ENCODE peak calls at places on chromosomes 5 and 9, in eight cellular contexts. One of them, this sample, is unnamed.

GRCh38 chr5:154652746-154653417 is 102.3 kb upstream of the LARP1 start:
- DNase-seq in HCT116: no peak
- DNase-seq in fibroblast of lung: no peak
- DNase-seq in mammary epithelial cell: no peak
- DNase-seq in mesenchymal stem cell: peak; percentile 24
- DNase-seq in H9: no peak
- DNase-seq in GM23248: peak; percentile 31
- DNase-seq in GM23338: peak; percentile 19
- DNase-seq in this sample: no peak

GRCh38 chr5:181261320-181262085 is 560 bp upstream of the TRIM52 start:
- DNase-seq in mammary epithelial cell: peak; percentile 64
- DNase-seq in mesenchymal stem cell: peak; percentile 83
- DNase-seq in HCT116: peak; percentile 48
- DNase-seq in H9: peak; percentile 70
- DNase-seq in fibroblast of lung: peak; percentile 69
- DNase-seq in GM23338: peak; percentile 81
- DNase-seq in GM23248: peak; percentile 87
- DNase-seq in this sample: peak; percentile 94

GRCh38 chr5:15249152-15249551 is 250.8 kb upstream of the FBXL7 start:
- DNase-seq in GM23338: no peak
- DNase-seq in GM23248: peak; percentile 87
- DNase-seq in mesenchymal stem cell: peak; percentile 6
- DNase-seq in fibroblast of lung: peak; percentile 75
- DNase-seq in H9: no peak
- DNase-seq in HCT116: no peak
- DNase-seq in mammary epithelial cell: peak; percentile 73
- DNase-seq in this sample: no peak

GRCh38 chr5:176994460-176995121 is 12.0 kb downstream of the UIMC1 start:
- DNase-seq in HCT116: no peak
- DNase-seq in mesenchymal stem cell: peak; percentile 57
- DNase-seq in fibroblast of lung: peak; percentile 51
- DNase-seq in GM23248: no peak
- DNase-seq in mammary epithelial cell: peak; percentile 17
- DNase-seq in GM23338: peak; percentile 13
- DNase-seq in H9: no peak
- DNase-seq in this sample: peak; percentile 11

GRCh38 chr9:81146684-81147337 is 542.5 kb downstream of the TLE1 start:
- DNase-seq in mammary epithelial cell: peak; percentile 75
- DNase-seq in fibroblast of lung: peak; percentile 18
- DNase-seq in GM23248: no peak
- DNase-seq in GM23338: no peak
- DNase-seq in mesenchymal stem cell: no peak
- DNase-seq in H9: no peak
- DNase-seq in HCT116: no peak
- DNase-seq in this sample: no peak

GRCh38 chr5:124859027-124859426 is 112.6 kb upstream of the ZNF608 start:
- DNase-seq in H9: no peak
- DNase-seq in fibroblast of lung: no peak
- DNase-seq in mesenchymal stem cell: no peak
- DNase-seq in GM23338: no peak
- DNase-seq in HCT116: no peak
- DNase-seq in GM23248: peak; percentile 21
- DNase-seq in mammary epithelial cell: no peak
- DNase-seq in this sample: no peak

GRCh38 chr5:132258102-132259060 is 885 bp downstream of the PDLIM4 start:
- DNase-seq in HCT116: no peak
- DNase-seq in GM23338: no peak
- DNase-seq in GM23248: peak; percentile 87
- DNase-seq in fibroblast of lung: peak; percentile 55
- DNase-seq in H9: peak; percentile 25
- DNase-seq in mesenchymal stem cell: peak; percentile 85
- DNase-seq in mammary epithelial cell: peak; percentile 66
- DNase-seq in this sample: peak; percentile 96

GRCh38 chr5:178230879-178231735 is 1.5 kb downstream of the PHYKPL start:
- DNase-seq in mammary epithelial cell: no peak
- DNase-seq in HCT116: no peak
- DNase-seq in fibroblast of lung: peak; percentile 48
- DNase-seq in H9: no peak
- DNase-seq in GM23338: no peak
- DNase-seq in GM23248: peak; percentile 71
- DNase-seq in mesenchymal stem cell: peak; percentile 65
- DNase-seq in this sample: peak; percentile 95

GRCh38 chr9:706073-706472 is 135.4 kb upstream of the DMRT1 start:
- DNase-seq in mammary epithelial cell: no peak
- DNase-seq in fibroblast of lung: no peak
- DNase-seq in mesenchymal stem cell: no peak
- DNase-seq in GM23248: peak; percentile 10
- DNase-seq in HCT116: no peak
- DNase-seq in GM23338: no peak
- DNase-seq in H9: no peak
- DNase-seq in this sample: no peak

GRCh38 chr9:105127863-105128220 is 116.6 kb upstream of the SLC44A1 start:
- DNase-seq in GM23248: peak; percentile 43
- DNase-seq in mesenchymal stem cell: peak; percentile 55
- DNase-seq in HCT116: no peak
- DNase-seq in GM23338: no peak
- DNase-seq in H9: no peak
- DNase-seq in fibroblast of lung: no peak
- DNase-seq in mammary epithelial cell: peak; percentile 31
- DNase-seq in this sample: no peak

GRCh38 chr9:118896356-118897000 is 472.8 kb downstream of the BRINP1 start:
- DNase-seq in mammary epithelial cell: no peak
- DNase-seq in fibroblast of lung: no peak
- DNase-seq in HCT116: no peak
- DNase-seq in mesenchymal stem cell: no peak
- DNase-seq in GM23248: peak; percentile 14
- DNase-seq in H9: no peak
- DNase-seq in GM23338: no peak
- DNase-seq in this sample: no peak

GRCh38 chr9:92973700-92974099 is 26.4 kb downstream of the FGD3 start:
- DNase-seq in H9: no peak
- DNase-seq in HCT116: no peak
- DNase-seq in fibroblast of lung: no peak
- DNase-seq in GM23338: no peak
- DNase-seq in mesenchymal stem cell: no peak
- DNase-seq in GM23248: no peak
- DNase-seq in mammary epithelial cell: no peak
- DNase-seq in this sample: no peak

DNA sequence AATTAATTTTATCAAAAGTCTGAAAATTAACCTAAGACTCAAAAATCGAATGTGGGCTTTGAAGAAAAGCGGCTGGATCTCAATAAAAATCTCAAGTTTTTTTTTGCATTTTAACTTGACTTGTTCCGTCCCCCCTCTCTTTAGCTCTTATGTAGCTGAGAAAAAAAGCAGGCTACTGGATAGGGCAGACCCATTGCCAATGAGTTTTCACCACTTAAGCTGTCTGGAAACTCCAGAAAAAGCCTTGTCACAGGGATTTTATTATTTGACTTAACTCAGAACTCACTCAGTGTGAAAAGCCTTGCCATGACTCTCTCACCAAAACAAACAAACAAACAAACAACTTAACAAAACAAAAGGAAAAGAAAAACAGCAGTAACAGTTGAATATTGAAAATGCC is 247.4 kb downstream of the CDH9 start:
- DNase-seq in GM23248: no peak
- DNase-seq in H9: no peak
- DNase-seq in fibroblast of lung: no peak
- DNase-seq in mammary epithelial cell: no peak
- DNase-seq in HCT116: no peak
- DNase-seq in GM23338: peak; percentile 2
- DNase-seq in mesenchymal stem cell: peak; percentile 22
- DNase-seq in this sample: no peak
- H2AFZ ChIP-seq in GM23248: no peak overlapping the region
- H2AFZ ChIP-seq in H9: no peak overlapping the region
- H2AFZ ChIP-seq in fibroblast of lung: no peak overlapping the region
- H2AFZ ChIP-seq in mammary epithelial cell: no peak overlapping the region
- H2AFZ ChIP-seq in HCT116: no peak overlapping the region
- H2AFZ ChIP-seq in GM23338: no peak overlapping the region
- H2AFZ ChIP-seq in mesenchymal stem cell: no peak overlapping the region
- H2AFZ ChIP-seq in this sample: no peak overlapping the region

GRCh38 chr5:170355601-170356098 is 33.5 kb downstream of the KCNMB1 start:
- DNase-seq in HCT116: no peak
- DNase-seq in GM23338: no peak
- DNase-seq in mammary epithelial cell: no peak
- DNase-seq in fibroblast of lung: no peak
- DNase-seq in GM23248: no peak
- DNase-seq in mesenchymal stem cell: no peak
- DNase-seq in H9: no peak
- DNase-seq in this sample: no peak

GRCh38 chr5:170361600-170361999 is 27.6 kb downstream of the KCNMB1 start:
- DNase-seq in mesenchymal stem cell: no peak
- DNase-seq in HCT116: no peak
- DNase-seq in GM23338: peak; percentile 42
- DNase-seq in mammary epithelial cell: no peak
- DNase-seq in GM23248: no peak
- DNase-seq in fibroblast of lung: no peak
- DNase-seq in H9: no peak
- DNase-seq in this sample: no peak

GRCh38 chr5:170360712-170361501 is 28.3 kb downstream of the KCNMB1 start:
- DNase-seq in HCT116: no peak
- DNase-seq in mammary epithelial cell: no peak
- DNase-seq in fibroblast of lung: no peak
- DNase-seq in H9: no peak
- DNase-seq in GM23248: no peak
- DNase-seq in GM23338: no peak
- DNase-seq in mesenchymal stem cell: no peak
- DNase-seq in this sample: no peak

GRCh38 chr5:170353946-170354345 is 35.2 kb downstream of the KCNMB1 start:
- DNase-seq in mesenchymal stem cell: no peak
- DNase-seq in GM23248: peak; percentile 6
- DNase-seq in mammary epithelial cell: no peak
- DNase-seq in HCT116: no peak
- DNase-seq in GM23338: no peak
- DNase-seq in H9: no peak
- DNase-seq in fibroblast of lung: no peak
- DNase-seq in this sample: no peak

DNA sequence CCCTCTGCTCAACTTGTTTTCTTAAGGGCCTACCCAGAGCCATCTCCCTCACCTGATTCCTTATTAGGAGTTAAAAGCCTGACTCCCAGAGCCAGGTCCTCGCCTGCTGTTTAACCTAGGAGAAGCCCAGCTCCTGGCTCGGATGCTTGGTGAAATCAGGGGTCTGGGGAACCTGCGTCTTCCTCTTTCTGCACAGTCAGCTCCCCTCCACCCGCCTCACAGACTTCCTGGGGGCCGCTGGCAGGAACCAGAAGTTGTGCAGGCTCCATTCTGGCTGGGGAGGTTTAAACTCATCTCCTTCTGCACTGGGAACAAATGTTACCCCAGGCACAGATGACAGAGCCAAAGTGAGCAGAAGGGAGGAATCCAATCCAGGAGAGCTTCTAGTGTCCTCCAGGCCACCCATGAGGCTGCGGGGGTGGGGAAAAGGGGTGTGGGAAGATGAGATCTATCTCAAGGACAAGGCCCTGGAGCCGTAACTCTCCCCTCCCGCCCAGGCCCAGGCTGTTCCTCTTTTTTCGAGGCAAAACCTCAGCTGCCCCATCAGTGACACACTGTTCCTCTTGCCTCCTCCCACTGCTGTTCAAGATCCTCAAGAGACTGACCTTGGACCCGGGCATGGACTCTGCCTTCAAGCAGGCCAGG is 31.2 kb downstream of the KCNMB1 start:
- DNase-seq in H9: no peak
- DNase-seq in GM23248: no peak
- DNase-seq in mesenchymal stem cell: no peak
- DNase-seq in mammary epithelial cell: no peak
- DNase-seq in GM23338: no peak
- DNase-seq in HCT116: no peak
- DNase-seq in fibroblast of lung: no peak
- DNase-seq in this sample: no peak
- H2AFZ ChIP-seq in H9: no peak overlapping the region
- H2AFZ ChIP-seq in GM23248: no peak overlapping the region
- H2AFZ ChIP-seq in mesenchymal stem cell: no peak overlapping the region
- H2AFZ ChIP-seq in mammary epithelial cell: no peak overlapping the region
- H2AFZ ChIP-seq in GM23338: peak overlapping the region; percentile 43
- H2AFZ ChIP-seq in HCT116: no peak overlapping the region
- H2AFZ ChIP-seq in fibroblast of lung: no peak overlapping the region
- H2AFZ ChIP-seq in this sample: no peak overlapping the region

GRCh38 chr9:21800931-21801682 is 1.3 kb upstream of the MTAP start:
- DNase-seq in H9: no peak
- DNase-seq in mesenchymal stem cell: no peak
- DNase-seq in HCT116: no peak
- DNase-seq in fibroblast of lung: no peak
- DNase-seq in GM23248: no peak
- DNase-seq in mammary epithelial cell: no peak
- DNase-seq in GM23338: no peak
- DNase-seq in this sample: peak; percentile 59
- H2AFZ ChIP-seq in H9: peak overlapping the region; percentile 81
- H2AFZ ChIP-seq in mesenchymal stem cell: no peak overlapping the region
- H2AFZ ChIP-seq in HCT116: no peak overlapping the region
- H2AFZ ChIP-seq in fibroblast of lung: peak overlapping the region; percentile 96
- H2AFZ ChIP-seq in GM23248: peak overlapping the region; percentile 90
- H2AFZ ChIP-seq in mammary epithelial cell: peak overlapping the region; percentile 85
- H2AFZ ChIP-seq in GM23338: peak overlapping the region; percentile 23
- H2AFZ ChIP-seq in this sample: peak overlapping the region; percentile 82

DNA sequence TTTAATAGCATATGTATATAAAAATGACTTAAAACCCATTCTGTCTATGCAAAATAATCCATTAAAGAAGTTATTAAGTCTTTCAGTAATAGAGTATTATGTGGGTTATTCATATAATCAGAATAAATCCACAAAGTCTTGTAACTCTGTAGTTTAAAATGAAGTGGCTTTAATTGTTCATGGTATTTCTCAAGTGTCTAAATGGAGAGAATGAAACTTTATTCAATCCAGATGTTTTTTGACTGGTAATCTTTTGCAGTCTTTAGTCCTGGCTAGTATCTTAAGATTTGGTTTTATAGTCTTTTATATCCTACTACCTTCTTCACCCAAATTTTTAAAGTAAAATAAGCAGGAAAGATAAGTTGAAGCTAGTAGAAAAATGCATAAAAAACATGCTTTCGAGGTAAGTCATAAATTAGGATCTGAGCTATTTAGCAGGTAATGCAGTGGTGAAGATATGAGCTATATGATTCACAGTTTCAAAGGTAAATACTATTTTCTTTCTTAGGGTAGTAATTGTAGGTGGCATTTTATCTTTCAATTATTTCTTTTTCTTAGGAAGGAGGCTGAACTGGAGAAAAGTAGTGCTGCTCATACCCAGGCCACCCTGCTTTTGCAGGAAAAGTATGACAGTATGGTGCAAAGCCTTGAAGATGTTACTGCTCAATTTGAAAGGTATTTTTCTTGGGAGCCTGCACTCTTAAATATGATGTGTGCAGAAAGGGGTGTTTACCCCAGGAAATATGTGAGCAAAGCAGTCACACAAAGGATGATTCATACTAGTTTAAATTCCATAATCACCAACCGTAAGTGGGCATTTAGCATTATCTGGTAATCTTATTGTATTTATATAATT is 17.9 kb downstream of the HMMR start:
- DNase-seq in GM23338: no peak
- DNase-seq in H9: no peak
- DNase-seq in GM23248: peak; percentile 58
- DNase-seq in fibroblast of lung: peak; percentile 7
- DNase-seq in mammary epithelial cell: peak; percentile 15
- DNase-seq in mesenchymal stem cell: no peak
- DNase-seq in HCT116: no peak
- DNase-seq in this sample: peak; percentile 15
- H2AFZ ChIP-seq in GM23338: no peak overlapping the region
- H2AFZ ChIP-seq in H9: no peak overlapping the region
- H2AFZ ChIP-seq in GM23248: peak overlapping the region; percentile 3
- H2AFZ ChIP-seq in fibroblast of lung: no peak overlapping the region
- H2AFZ ChIP-seq in mammary epithelial cell: no peak overlapping the region
- H2AFZ ChIP-seq in mesenchymal stem cell: no peak overlapping the region
- H2AFZ ChIP-seq in HCT116: no peak overlapping the region
- H2AFZ ChIP-seq in this sample: no peak overlapping the region

GRCh38 chr5:50440651-50441478 is at the start of gene EMB:
- DNase-seq in GM23248: peak; percentile 2
- DNase-seq in GM23338: peak; percentile 92
- DNase-seq in mesenchymal stem cell: peak; percentile 29
- DNase-seq in fibroblast of lung: peak; percentile 1
- DNase-seq in H9: peak; percentile 92
- DNase-seq in mammary epithelial cell: peak; percentile 82
- DNase-seq in HCT116: peak; percentile 31
- DNase-seq in this sample: peak; percentile 56
- H2AFZ ChIP-seq in GM23248: no peak within 1 kb of the TSS
- H2AFZ ChIP-seq in GM23338: peak within 1 kb of the TSS; percentile 60
- H2AFZ ChIP-seq in mesenchymal stem cell: peak within 1 kb of the TSS; percentile 80
- H2AFZ ChIP-seq in fibroblast of lung: peak within 1 kb of the TSS; percentile 60
- H2AFZ ChIP-seq in H9: peak within 1 kb of the TSS; percentile 91
- H2AFZ ChIP-seq in mammary epithelial cell: peak within 1 kb of the TSS; percentile 99
- H2AFZ ChIP-seq in HCT116: no peak within 1 kb of the TSS
- H2AFZ ChIP-seq in this sample: peak within 1 kb of the TSS; percentile 80

This sample was measured in osteoblast.